ENCODE peak calls at places on chromosomes 7 and 10, in five cellular contexts. J, C, G, Y and H are unnamed samples.

GRCh38 chr7:50197547-50197946 is 104.5 kb upstream of the ZPBP start:
- DNase-seq in G (peak; percentile 68), C (no peak), Y (no peak), J (no peak), H (no peak)

GRCh38 chr10:14578060-14578952 is 196.4 kb downstream of the FAM107B start:
- DNase-seq in Y (no peak), C (no peak), G (no peak), J (no peak), H (no peak)

GRCh38 chr10:19412531-19412930 is 363.9 kb downstream of the MALRD1 start:
- DNase-seq in J (no peak), G (no peak), C (no peak), Y (no peak), H (peak; percentile 1)

GRCh38 chr10:48667960-48668541 is 16.6 kb upstream of the WDFY4 start:
- DNase-seq in C (no peak), G (no peak), Y (no peak), J (peak; percentile 83), H (no peak)

GRCh38 chr10:102648889-102649752 is 4.8 kb downstream of the TRIM8 start:
- DNase-seq in J (peak; percentile 85), G (no peak), Y (no peak), C (no peak), H (peak; percentile 25)

GRCh38 chr10:69801434-69802315 is at the start of gene COL13A1:
- DNase-seq in J (peak; percentile 64), Y (no peak), C (no peak), G (peak; percentile 71), H (peak; percentile 8)

GRCh38 chr7:32154797-32155196 is 84.6 kb upstream of the PDE1C start:
- DNase-seq in C (no peak), Y (peak; percentile 48), J (no peak), G (no peak), H (no peak)

GRCh38 chr7:83486957-83487356 is 162.0 kb downstream of the SEMA3E start:
- DNase-seq in C (no peak), Y (no peak), G (no peak), J (no peak), H (no peak)

GRCh38 chr10:127904311-127904710 is 2.6 kb upstream of the PTPRE start:
- DNase-seq in J (no peak), G (no peak), Y (no peak), C (no peak), H (no peak)

GRCh38 chr7:149635561-149636329 is 137.6 kb downstream of the ZNF467 start:
- DNase-seq in Y (no peak), J (no peak), G (no peak), C (no peak), H (no peak)

GRCh38 chr7:79453558-79454324 is at the start of gene MAGI2:
- DNase-seq in Y (peak; percentile 67), C (peak; percentile 94), G (no peak), J (peak; percentile 89), H (peak; percentile 59)

GRCh38 chr10:58590152-58590551 is 77.5 kb downstream of the BICC1 start:
- DNase-seq in G (no peak), Y (no peak), C (peak; percentile 76), J (no peak), H (no peak)

GRCh38 chr7:46391215-46391614 is 470.1 kb upstream of the IGFBP3 start:
- DNase-seq in J (no peak), G (no peak), C (no peak), Y (no peak), H (no peak)

GRCh38 chr7:33050425-33051318 is 11.9 kb downstream of the NT5C3A start:
- DNase-seq in Y (no peak), C (no peak), J (no peak), G (peak; percentile 13), H (peak; percentile 69)

GRCh38 chr10:97648557-97649404 is 8.3 kb downstream of the PI4K2A start:
- DNase-seq in C (no peak), J (no peak), G (peak; percentile 69), Y (no peak), H (peak; percentile 76)

GRCh38 chr10:123150986-123151738 is 3.0 kb upstream of the BUB3 start:
- DNase-seq in C (no peak), Y (no peak), G (no peak), J (peak; percentile 82), H (peak; percentile 60)

GRCh38 chr10:72292223-72292691 is 18.5 kb downstream of the DDIT4 start:
- DNase-seq in G (peak; percentile 91), J (no peak), Y (no peak), C (no peak), H (no peak)

GRCh38 chr7:128304212-128304611 is 39.5 kb downstream of the RBM28 start:
- DNase-seq in Y (no peak), C (no peak), G (no peak), J (no peak), H (no peak)

GRCh38 chr10:11772575-11773288 is 30.6 kb downstream of the ECHDC3 start:
- DNase-seq in C (no peak), Y (no peak), G (no peak), J (no peak), H (no peak)

GRCh38 chr10:60433684-60434083 is 44.0 kb upstream of the ANK3 start:
- DNase-seq in C (no peak), J (no peak), G (no peak), Y (no peak), H (no peak)

GRCh38 chr10:101889256-101890210 is 45.9 kb upstream of the KCNIP2 start:
- DNase-seq in G (peak; percentile 69), J (peak; percentile 84), Y (no peak), C (peak; percentile 66), H (peak; percentile 69)

GRCh38 chr10:5631936-5632335 is 34.5 kb downstream of the ASB13 start:
- DNase-seq in C (peak; percentile 81), J (no peak), Y (peak; percentile 88), G (no peak), H (no peak)

GRCh38 chr10:5629789-5630436 is 36.5 kb downstream of the ASB13 start:
- DNase-seq in Y (no peak), J (peak; percentile 88), G (peak; percentile 61), C (peak; percentile 82), H (peak; percentile 87)

GRCh38 chr10:5628798-5629788 is 37.3 kb downstream of the ASB13 start:
- DNase-seq in J (no peak), C (no peak), Y (no peak), G (no peak), H (no peak)

GRCh38 chr10:5633166-5633565 is 33.2 kb downstream of the ASB13 start:
- DNase-seq in G (no peak), C (no peak), Y (no peak), J (no peak), H (no peak)

DNA sequence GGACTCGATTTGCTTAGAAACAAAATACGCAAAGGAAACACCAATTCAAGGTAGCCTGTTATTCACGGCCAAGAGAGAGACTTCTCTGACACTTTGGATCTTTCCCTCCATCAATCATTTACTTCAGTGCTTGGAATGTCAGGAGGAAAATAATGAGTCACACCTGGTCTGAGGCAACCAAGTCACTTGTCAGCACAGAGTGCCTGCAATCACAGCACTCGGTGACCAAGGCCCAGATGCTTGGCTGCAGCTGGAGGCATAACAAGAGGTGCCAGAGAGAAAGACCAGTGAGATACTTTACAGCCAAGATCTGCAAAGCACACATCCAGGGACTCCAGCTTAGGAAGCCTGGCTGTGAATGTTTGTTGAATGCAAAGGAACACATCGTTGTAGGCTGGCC is 34.0 kb downstream of the ASB13 start:
- DNase-seq in C (no peak), G (no peak), Y (peak; percentile 78), J (no peak), H (no peak)
- TF ChIP-seq POLR2A in C (no peak), G (no peak), Y (no peak), J (no peak), H (no peak)

DNA sequence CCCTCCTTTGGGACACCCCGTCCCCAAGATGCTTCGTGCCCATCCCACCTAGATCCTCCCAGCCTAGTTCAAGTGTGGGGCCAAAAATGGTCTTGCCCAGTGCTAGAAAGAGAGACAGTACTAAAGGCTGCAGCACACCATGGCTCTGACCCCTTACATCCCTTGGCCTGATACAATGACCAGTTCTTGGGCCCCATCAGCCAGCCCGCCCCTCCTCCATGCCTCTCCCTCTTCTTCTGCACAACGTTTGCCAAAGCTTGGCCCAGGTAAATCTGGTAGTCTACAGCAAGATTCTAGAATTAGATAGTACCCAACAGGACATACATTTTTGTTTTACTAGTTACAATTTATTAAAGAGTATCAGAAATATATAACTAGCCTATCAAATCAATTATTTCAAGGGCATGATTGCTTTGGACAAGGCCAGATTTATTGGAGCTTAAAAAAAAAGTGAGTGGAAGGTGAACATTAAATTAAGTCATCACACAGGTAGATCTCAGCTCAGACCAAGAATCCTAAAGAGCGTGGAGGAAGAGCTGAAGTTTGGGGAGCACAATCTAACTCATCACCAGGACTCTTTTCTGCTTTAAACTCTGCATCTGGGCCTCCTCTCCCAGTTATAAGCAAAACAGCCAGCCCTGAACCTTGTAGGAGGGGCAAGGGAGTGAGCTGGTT is 69.8 kb downstream of the ZMIZ1 start:
- DNase-seq in C (no peak), Y (no peak), J (no peak), G (no peak), H (no peak)
- TF ChIP-seq POLR2A in C (no peak), Y (no peak), J (no peak), G (no peak), H (no peak)

DNA sequence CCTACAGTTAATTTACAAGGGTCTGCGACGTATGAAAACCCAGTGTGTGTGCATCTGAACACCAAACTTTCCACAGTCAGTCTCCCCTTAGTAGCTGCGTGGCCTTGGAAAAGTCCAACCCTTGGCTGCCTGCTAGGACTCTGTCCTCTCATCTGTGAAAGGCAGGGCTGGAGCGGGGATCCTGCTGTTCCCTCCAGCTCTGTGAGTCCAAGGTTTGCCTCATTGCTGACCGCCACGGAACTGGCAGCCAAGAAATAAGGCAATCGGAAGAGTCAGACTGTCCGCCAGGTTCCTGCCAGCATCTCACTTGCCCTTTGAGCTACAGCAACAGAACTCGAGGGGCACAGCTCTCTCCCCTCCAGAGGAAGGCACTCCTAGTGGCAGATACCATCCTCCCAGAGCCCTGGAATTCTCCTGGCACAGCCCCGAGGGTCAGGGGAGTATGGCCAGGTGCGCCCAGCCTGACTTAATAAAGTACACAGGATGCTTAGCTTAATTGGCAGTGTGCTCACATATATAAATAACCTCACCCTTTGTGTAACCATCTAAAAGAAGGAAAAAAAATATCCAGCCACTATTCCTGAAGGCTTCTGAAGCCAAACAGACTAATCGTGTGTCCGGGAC is 530.1 kb upstream of the FOXK1 start:
- DNase-seq in Y (no peak), G (no peak), C (peak; percentile 81), J (no peak), H (no peak)
- TF ChIP-seq POLR2A in Y (no peak), G (no peak), C (no peak), J (no peak), H (no peak)

GRCh38 chr10:73967022-73967429 is 30.9 kb upstream of the VCL start:
- DNase-seq in C (no peak), Y (no peak), J (no peak), G (no peak), H (no peak)
- TF ChIP-seq POLR2A in C (no peak), Y (no peak), J (no peak), G (no peak), H (no peak)